ENCODE peak calls at places on chromosomes 4 and X, in nine cellular contexts. V is OCI-LY7, S is hepatocyte, W is MM.1S, Y is GM23248, G is PC-3, X is neural progenitor cell, Q is SK-N-SH, Z is HCT116. N is an unnamed sample.

GRCh38 chrX:39576081-39576701 is 521.6 kb downstream of the BCOR start:
- DNase-seq in V (no peak), S (no peak), W (no peak), Y (no peak), G (no peak), X (peak; percentile 57), Q (peak; percentile 57), Z (no peak), N (peak; percentile 6)

GRCh38 chr4:25474690-25475089 is 97.6 kb downstream of the ANAPC4 start:
- DNase-seq in V (no peak), S (no peak), W (no peak), Y (no peak), G (no peak), X (no peak), Q (no peak), Z (no peak), N (no peak)

GRCh38 chr4:129583868-129584267 is 487.9 kb downstream of the C4orf33 start:
- DNase-seq in V (no peak), S (no peak), W (no peak), Y (no peak), G (no peak), X (no peak), Q (no peak), Z (no peak), N (no peak)

GRCh38 chrX:154718607-154719006 is 32.3 kb downstream of the GAB3 start:
- DNase-seq in V (peak; percentile 9), S (no peak), W (no peak), Y (no peak), G (no peak), X (no peak), Q (no peak), Z (no peak), N (no peak)

GRCh38 chr4:128957459-128957858 is 135.9 kb downstream of the SCLT1 start:
- DNase-seq in V (no peak), S (no peak), W (no peak), Y (no peak), G (no peak), X (no peak), Q (no peak), Z (no peak), N (no peak)

GRCh38 chr4:143882892-143883291 is 22.5 kb downstream of the GYPE start:
- DNase-seq in V (no peak), S (no peak), W (no peak), Y (peak; percentile 6), G (no peak), X (no peak), Q (no peak), Z (no peak), N (no peak)

GRCh38 chr4:108398326-108398725 is 222.1 kb upstream of the RPL34 start:
- DNase-seq in V (no peak), S (no peak), W (no peak), Y (no peak), G (no peak), X (peak; percentile 24), Q (no peak), Z (no peak), N (no peak)

GRCh38 chr4:77418333-77418732 is 187.3 kb upstream of the CXCL13 start:
- DNase-seq in V (peak; percentile 5), S (peak; percentile 36), W (no peak), Y (peak; percentile 3), G (peak; percentile 41), X (no peak), Q (peak; percentile 8), Z (peak; percentile 24), N (peak; percentile 49)

GRCh38 chr4:159018062-159018629 is 84.7 kb upstream of the RAPGEF2 start:
- DNase-seq in V (peak; percentile 44), S (no peak), W (no peak), Y (no peak), G (no peak), X (no peak), Q (no peak), Z (no peak), N (no peak)

GRCh38 chr4:145956288-145956890 is 17.8 kb upstream of the ZNF827 start:
- DNase-seq in V (peak; percentile 73), S (peak; percentile 64), W (peak; percentile 46), Y (peak; percentile 53), G (peak; percentile 75), X (peak; percentile 60), Q (peak; percentile 43), Z (no peak), N (peak; percentile 82)

GRCh38 chrX:63761639-63762038 is 23.4 kb downstream of the ARHGEF9 start:
- DNase-seq in V (peak; percentile 21), S (no peak), W (peak; percentile 86), Y (peak; percentile 12), G (no peak), X (no peak), Q (no peak), Z (no peak), N (no peak)

GRCh38 chrX:54044877-54045328 is 630 bp upstream of the PHF8 start:
- DNase-seq in V (no peak), S (no peak), W (no peak), Y (no peak), G (peak; percentile 6), X (no peak), Q (peak; percentile 6), Z (no peak), N (no peak)

GRCh38 chrX:16077811-16078210 is 45.6 kb upstream of the GRPR start:
- DNase-seq in V (no peak), S (no peak), W (no peak), Y (no peak), G (no peak), X (no peak), Q (no peak), Z (no peak), N (no peak)

GRCh38 chr4:21765810-21766407 is 182.7 kb downstream of the KCNIP4 start:
- DNase-seq in V (peak; percentile 41), S (peak; percentile 75), W (peak; percentile 51), Y (peak; percentile 61), G (peak; percentile 79), X (peak; percentile 65), Q (peak; percentile 25), Z (peak; percentile 18), N (peak; percentile 89)

GRCh38 chrX:141176586-141177451 is at the start of gene LDOC1:
- DNase-seq in V (no peak), S (peak; percentile 92), W (peak; percentile 76), Y (peak; percentile 70), G (peak; percentile 89), X (peak; percentile 93), Q (peak; percentile 92), Z (no peak), N (peak; percentile 89)

GRCh38 chr4:157838366-157838765 is 334.5 kb downstream of the GASK1B start:
- DNase-seq in V (no peak), S (no peak), W (no peak), Y (no peak), G (no peak), X (no peak), Q (no peak), Z (no peak), N (no peak)

DNA sequence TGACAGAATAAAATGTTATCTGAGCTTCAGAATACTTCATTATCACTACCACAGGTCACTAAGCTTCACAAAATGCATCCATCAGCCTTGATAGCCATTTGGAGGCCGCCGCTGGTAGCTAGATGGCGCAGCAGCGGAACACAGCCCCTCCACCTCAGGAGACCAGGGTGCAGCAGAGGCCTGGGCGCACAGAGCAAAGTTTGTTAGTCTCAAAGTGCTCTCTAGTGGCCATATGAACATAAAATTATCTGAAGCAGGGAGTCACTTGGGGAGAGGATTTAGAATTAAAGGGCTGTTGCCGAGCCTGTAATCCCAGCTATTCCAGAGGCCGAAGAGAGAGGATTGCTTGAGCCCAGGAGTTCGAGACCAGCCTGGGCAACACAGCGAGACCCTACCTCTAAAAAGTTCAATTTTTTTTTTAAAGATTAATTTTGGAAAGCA is 8.1 kb upstream of the DCTD start:
- DNase-seq in V (peak; percentile 86), S (peak; percentile 84), W (peak; percentile 90), Y (peak; percentile 40), G (peak; percentile 77), X (peak; percentile 83), Q (peak; percentile 79), Z (peak; percentile 91), N (peak; percentile 89)
- TF ChIP-seq EZH2phosphoT487 in V (no peak), S (no peak), W (no peak), Y (no peak), G (no peak), X (no peak), Q (no peak), Z (no peak), N (no peak)

GRCh38 chr4:183908284-183908683 is 3.2 kb downstream of the STOX2 start:
- DNase-seq in V (no peak), S (no peak), W (no peak), Y (no peak), G (no peak), X (peak; percentile 17), Q (no peak), Z (no peak), N (no peak)
- H3K4me3 ChIP-seq in V (no peak overlapping the region), S (no peak overlapping the region), W (no peak overlapping the region), Y (no peak overlapping the region), G (no peak overlapping the region), X (peak overlapping the region; percentile 67), Q (no peak overlapping the region), Z (no peak overlapping the region), N (peak overlapping the region; percentile 93)

GRCh38 chr4:19774690-19775256 is 476.9 kb upstream of the SLIT2 start:
- DNase-seq in V (no peak), S (no peak), W (no peak), Y (no peak), G (peak; percentile 29), X (no peak), Q (no peak), Z (no peak), N (no peak)
- TF ChIP-seq EZH2phosphoT487 in V (no peak), S (no peak), W (no peak), Y (no peak), G (no peak), X (no peak), Q (no peak), Z (no peak), N (no peak)

GRCh38 chr4:48329976-48330375 is 11.4 kb upstream of the SLAIN2 start:
- DNase-seq in V (no peak), S (no peak), W (no peak), Y (peak; percentile 87), G (peak; percentile 80), X (no peak), Q (no peak), Z (no peak), N (no peak)

GRCh38 chr4:48332661-48333060 is 8.7 kb upstream of the SLAIN2 start:
- DNase-seq in V (no peak), S (no peak), W (no peak), Y (no peak), G (no peak), X (no peak), Q (no peak), Z (no peak), N (no peak)

GRCh38 chr4:48333587-48333986 is 7.7 kb upstream of the SLAIN2 start:
- DNase-seq in V (no peak), S (no peak), W (no peak), Y (peak; percentile 27), G (peak; percentile 47), X (no peak), Q (no peak), Z (no peak), N (no peak)

GRCh38 chr4:48331577-48332340 is 9.6 kb upstream of the SLAIN2 start:
- DNase-seq in V (no peak), S (peak; percentile 40), W (no peak), Y (peak; percentile 83), G (peak; percentile 69), X (no peak), Q (no peak), Z (no peak), N (no peak)

DNA sequence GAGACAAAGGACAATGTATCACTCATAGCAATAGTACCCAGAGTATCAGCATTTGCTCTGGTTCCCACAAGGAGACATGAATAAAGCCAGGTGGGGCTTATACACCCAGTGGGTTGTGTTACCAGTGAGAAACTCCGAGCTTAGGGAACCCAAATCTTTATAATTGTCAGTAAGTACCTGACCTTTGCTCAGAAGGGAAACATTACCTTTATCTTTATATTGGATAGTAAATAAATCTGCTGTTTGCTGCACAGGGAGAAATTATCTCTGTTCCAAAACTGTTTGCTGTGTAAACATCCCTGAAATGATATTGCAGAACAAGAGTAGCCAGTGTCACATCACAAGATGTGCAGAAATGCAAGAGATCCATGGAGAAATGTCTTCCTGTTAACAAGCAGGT is 12.1 kb upstream of the SLAIN2 start:
- DNase-seq in V (no peak), S (peak; percentile 30), W (no peak), Y (no peak), G (peak; percentile 32), X (no peak), Q (no peak), Z (no peak), N (no peak)
- H3K4me3 ChIP-seq in V (no peak overlapping the region), S (no peak overlapping the region), W (no peak overlapping the region), Y (no peak overlapping the region), G (peak overlapping the region; percentile 33), X (no peak overlapping the region), Q (no peak overlapping the region), Z (no peak overlapping the region), N (no peak overlapping the region)

N was measured in GM23338.